ENCODE peak calls at places on chromosomes 5 and 9, in five cellular contexts. R is cardiac fibroblast; S is fibroblast of mammary gland; N is aorta; P is CD4-positive, alpha-beta memory T cell. A is an unnamed sample.

GRCh38 chr5:17907094-17907493 is 272.8 kb downstream of the TAF11L14 start:
- DNase-seq in N (no peak), P (no peak), R (no peak), S (no peak), A (no peak)

GRCh38 chr5:166270712-166271111 is 2020.7 kb upstream of the WWC1 start:
- DNase-seq in S (no peak), R (no peak), P (no peak), N (no peak), A (no peak)

GRCh38 chr9:26856413-26857032 is 36.1 kb downstream of the CAAP1 start:
- DNase-seq in S (peak; percentile 84), R (peak; percentile 79), P (no peak), N (no peak), A (no peak)

GRCh38 chr5:24642022-24642421 is 2.8 kb downstream of the CDH10 start:
- DNase-seq in S (peak; percentile 16), R (peak; percentile 35), P (no peak), N (no peak), A (no peak)

GRCh38 chr9:444528-444927 is 229.9 kb downstream of the DOCK8 start:
- DNase-seq in P (no peak), N (no peak), S (no peak), R (no peak), A (no peak)

GRCh38 chr9:109401169-109401989 is 80.5 kb upstream of the EPB41L4B start:
- DNase-seq in P (no peak), N (no peak), S (peak; percentile 45), R (peak; percentile 68), A (no peak)

GRCh38 chr9:98164912-98165311 is 27.5 kb downstream of the CORO2A start:
- DNase-seq in P (no peak), R (no peak), N (no peak), S (no peak), A (no peak)

GRCh38 chr9:37146372-37146771 is 26.0 kb downstream of the ZCCHC7 start:
- DNase-seq in R (no peak), P (peak; percentile 41), N (no peak), S (no peak), A (no peak)

GRCh38 chr9:78788101-78788500 is 491.2 kb downstream of the PSAT1 start:
- DNase-seq in R (peak; percentile 62), P (no peak), N (no peak), S (no peak), A (no peak)

DNA sequence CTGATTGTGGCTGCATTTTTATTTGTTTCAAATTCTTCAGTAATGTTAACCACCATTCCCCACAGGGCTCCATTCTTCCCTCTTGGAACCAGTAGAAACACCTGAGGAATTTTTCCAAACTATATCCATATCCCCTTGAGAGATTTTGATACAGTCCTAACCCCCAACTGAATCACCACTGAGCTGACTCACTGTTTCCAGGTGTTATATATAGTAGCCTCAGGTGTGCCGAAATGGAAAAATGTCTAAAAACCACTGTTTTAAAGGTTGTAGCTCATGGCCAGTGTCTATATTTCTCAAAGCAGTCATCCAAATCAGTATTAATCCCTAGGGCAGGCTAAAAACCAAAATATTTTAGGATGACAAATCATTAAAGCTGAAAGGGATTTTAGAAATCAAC is 85.1 kb downstream of the MRPS27 start:
- DNase-seq in N (no peak), R (no peak), S (no peak), P (no peak), A (no peak)
- H3K4me3 ChIP-seq in N (no peak overlapping the region), R (no peak overlapping the region), S (no peak overlapping the region), P (no peak overlapping the region), A (no peak overlapping the region)

GRCh38 chr5:32613050-32613672 is 27.8 kb downstream of the SUB1 start:
- DNase-seq in S (peak; percentile 78), P (peak; percentile 74), R (peak; percentile 85), N (peak; percentile 87), A (peak; percentile 87)

DNA sequence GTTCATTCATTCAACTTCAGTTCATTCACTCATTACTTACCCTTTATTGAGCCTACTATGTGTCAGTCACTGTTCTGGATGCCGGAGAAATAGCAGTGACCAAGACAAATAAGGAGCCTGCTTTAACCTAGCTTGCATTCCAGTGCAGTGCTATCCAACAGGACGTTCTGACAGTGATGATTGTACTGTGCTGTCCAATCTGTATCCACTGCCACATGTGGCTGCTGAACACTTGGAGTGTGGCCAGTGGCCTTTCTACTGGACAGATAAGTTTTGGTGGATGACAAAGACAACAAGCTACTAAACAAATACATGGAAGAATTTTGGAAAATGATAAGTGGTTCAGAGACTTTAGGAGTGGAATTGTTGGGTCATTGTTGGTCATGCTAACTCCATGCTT is 33.6 kb downstream of the SUB1 start:
- DNase-seq in S (no peak), R (no peak), N (no peak), P (no peak), A (no peak)
- H3K4me3 ChIP-seq in S (no peak overlapping the region), R (no peak overlapping the region), N (no peak overlapping the region), P (no peak overlapping the region), A (no peak overlapping the region)

GRCh38 chr9:126222835-126223431 is 103.7 kb upstream of the MVB12B start:
- DNase-seq in S (no peak), P (no peak), R (no peak), N (no peak), A (no peak)
- H3K4me3 ChIP-seq in S (no peak overlapping the region), P (no peak overlapping the region), R (no peak overlapping the region), N (no peak overlapping the region), A (no peak overlapping the region)

DNA sequence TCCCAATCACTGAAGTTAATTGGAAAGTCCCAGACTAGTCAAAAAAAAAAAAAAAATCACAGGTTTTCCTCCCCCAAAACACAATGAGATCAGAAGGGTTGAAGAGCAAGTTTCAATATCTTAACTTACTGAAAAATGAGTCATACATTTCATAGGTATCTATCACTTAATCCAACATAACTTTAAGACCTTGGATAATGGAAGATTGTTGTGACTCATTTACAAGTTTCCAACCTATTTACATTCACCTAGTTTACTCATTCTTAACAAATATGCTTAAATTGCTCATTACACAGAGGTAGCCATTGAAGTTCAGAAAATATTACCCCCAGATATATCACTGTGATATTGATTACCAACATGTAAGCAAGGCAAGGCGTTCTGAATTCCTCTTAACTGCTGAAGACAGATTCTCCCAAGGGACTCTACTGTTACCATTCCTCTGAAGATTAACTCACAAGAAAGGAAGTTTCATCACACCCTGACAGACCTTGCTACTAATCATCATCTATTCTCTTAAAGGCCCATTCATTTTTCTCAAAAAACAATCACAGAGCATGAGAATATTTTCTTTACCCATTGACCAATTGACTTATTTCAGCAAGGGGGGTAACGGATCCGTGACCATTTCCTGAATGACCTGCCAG is 563.8 kb downstream of the TLE1 start:
- DNase-seq in S (peak; percentile 66), P (no peak), N (no peak), R (peak; percentile 88), A (no peak)
- H3K4me3 ChIP-seq in S (no peak overlapping the region), P (no peak overlapping the region), N (no peak overlapping the region), R (no peak overlapping the region), A (no peak overlapping the region)

GRCh38 chr9:124285903-124286291 is 28.1 kb downstream of the NEK6 start:
- DNase-seq in N (peak; percentile 93), P (no peak), S (peak; percentile 94), R (peak; percentile 96), A (peak; percentile 89)
- H3K4me3 ChIP-seq in N (no peak overlapping the region), P (no peak overlapping the region), S (no peak overlapping the region), R (no peak overlapping the region), A (no peak overlapping the region)

DNA sequence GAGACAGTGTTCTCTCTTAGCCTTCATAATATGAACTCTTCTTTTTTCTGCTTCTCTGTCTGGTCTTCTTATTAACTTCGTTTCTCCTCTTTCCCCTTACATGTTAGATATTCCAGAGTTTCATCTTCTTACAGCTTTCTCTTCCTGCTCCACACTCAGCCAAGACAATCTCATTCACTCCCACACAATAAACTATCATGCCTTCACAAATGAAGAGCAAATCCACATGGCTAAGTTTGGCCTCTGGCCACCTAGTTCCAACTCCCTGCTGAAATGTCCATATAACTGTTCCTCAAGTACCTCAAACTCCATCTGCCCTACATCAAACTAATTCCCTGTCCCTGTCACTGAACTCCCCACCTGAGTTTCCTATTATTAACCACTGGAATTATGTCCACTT is 18.4 kb downstream of the IL33 start:
- DNase-seq in R (no peak), S (no peak), N (no peak), P (no peak), A (no peak)
- H3K4me3 ChIP-seq in R (no peak overlapping the region), S (no peak overlapping the region), N (no peak overlapping the region), P (no peak overlapping the region), A (no peak overlapping the region)